ENCODE peak calls at places on chromosomes 12 and 14, in eight cellular contexts. S, L, N, V, R, F, I and P are unnamed samples. For H3K27me3, the result is how much of the 10 kb centered on the place peaks cover.

GRCh38 chr14:69741055-69741454 is 25.9 kb upstream of the SRSF5 start:
- DNase-seq in I (no peak), L (no peak), S (no peak), N (no peak), R (no peak), F (no peak), V (no peak), P (no peak)

GRCh38 chr12:16165506-16165905 is 112.0 kb downstream of the SLC15A5 start:
- DNase-seq in I (no peak), V (peak), N (no peak), S (peak), F (no peak), R (peak), L (peak), P (no peak)

GRCh38 chr12:88310069-88310468 is 168.0 kb downstream of the TMTC3 start:
- DNase-seq in N (no peak), S (peak), L (no peak), V (no peak), I (no peak), R (peak), F (no peak), P (no peak)

GRCh38 chr14:71597955-71598659 is 334.1 kb upstream of the RGS6 start:
- DNase-seq in R (no peak), N (peak), F (no peak), I (no peak), V (no peak), S (no peak), L (no peak), P (no peak)

GRCh38 chr12:99915251-99916082 is 69.3 kb downstream of the ANKS1B start:
- DNase-seq in S (no peak), N (no peak), F (no peak), L (no peak), R (no peak), I (no peak), V (no peak), P (no peak)

GRCh38 chr14:104393199-104393897 is 186.2 kb upstream of the C14orf180 start:
- DNase-seq in N (no peak), V (peak), F (peak), I (no peak), R (no peak), L (no peak), S (no peak), P (no peak)

GRCh38 chr12:118187746-118188390 is 51.9 kb downstream of the PEBP1 start:
- DNase-seq in I (no peak), F (no peak), R (no peak), N (no peak), S (no peak), V (no peak), L (no peak), P (no peak)

GRCh38 chr12:77232045-77232444 is 166.7 kb upstream of the E2F7 start:
- DNase-seq in F (no peak), R (no peak), V (no peak), N (no peak), I (no peak), L (no peak), S (no peak), P (no peak)

GRCh38 chr14:86003998-86004397 is 474.1 kb downstream of the FLRT2 start:
- DNase-seq in R (no peak), V (no peak), N (no peak), F (no peak), I (no peak), S (no peak), L (no peak), P (no peak)

GRCh38 chr12:79374543-79374942 is 316.2 kb downstream of the PAWR start:
- DNase-seq in R (no peak), S (no peak), V (no peak), N (no peak), L (no peak), I (no peak), F (no peak), P (no peak)

GRCh38 chr12:95671265-95671664 is 119.3 kb downstream of the NTN4 start:
- DNase-seq in N (no peak), S (no peak), R (no peak), V (no peak), L (no peak), F (no peak), I (no peak), P (no peak)

GRCh38 chr12:67415473-67415872 is 146.3 kb downstream of the CAND1 start:
- DNase-seq in F (no peak), L (no peak), I (no peak), V (peak), S (peak), N (no peak), R (no peak), P (no peak)

GRCh38 chr12:47753021-47754001 is 5.4 kb downstream of the RAPGEF3 start:
- DNase-seq in L (no peak), S (no peak), R (peak), I (peak), V (peak), N (no peak), F (no peak), P (no peak)
- H3K4me3 ChIP-seq in L (no peak), S (no peak), R (no peak), I (peak), V (no peak), N (no peak), F (no peak), P (no peak)

DNA sequence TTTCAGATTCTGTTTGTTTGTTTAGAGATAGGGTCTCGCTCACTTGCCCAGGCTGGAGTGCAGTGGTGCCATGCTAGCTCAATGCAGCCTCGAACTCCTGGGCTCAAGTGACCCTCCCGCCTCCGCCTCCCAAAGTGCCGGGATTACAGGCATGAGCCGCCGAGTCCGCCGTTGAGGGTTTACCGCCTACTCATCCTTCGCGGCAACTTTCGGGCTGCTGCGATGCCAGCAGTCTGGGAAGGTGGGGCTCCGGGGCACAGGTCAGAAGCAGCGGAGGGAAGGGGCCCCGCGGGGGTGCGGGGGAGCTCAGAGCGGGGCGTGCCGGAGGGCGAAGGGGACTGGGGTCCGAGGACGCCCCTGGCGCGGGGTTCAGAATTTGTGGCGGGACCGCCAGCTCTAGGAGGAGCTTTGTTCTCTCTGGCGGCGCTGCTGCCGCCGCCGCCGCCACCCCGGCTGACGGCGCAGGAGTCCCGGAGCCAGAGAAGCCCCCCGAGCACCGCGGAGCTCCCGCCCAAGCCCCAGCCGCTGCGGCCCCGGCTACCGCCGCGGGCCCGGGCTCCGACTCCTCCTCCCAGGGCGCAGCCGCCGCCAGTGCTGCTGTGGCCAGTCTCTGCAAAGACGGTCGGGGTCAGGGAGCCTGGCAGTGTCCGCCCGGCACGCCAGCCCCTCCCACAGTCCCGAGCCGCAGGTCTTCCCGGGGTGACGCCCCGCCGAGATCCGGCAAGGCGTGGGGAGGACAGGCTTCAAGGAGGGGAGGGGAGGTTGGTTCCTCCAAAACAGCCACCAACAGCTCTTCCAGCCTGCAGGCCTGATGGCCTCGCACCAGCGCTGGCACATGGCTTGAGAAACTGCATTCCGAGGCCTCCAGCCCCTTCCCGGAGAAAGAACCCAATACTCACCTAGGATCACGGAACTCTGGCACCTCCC is 10.9 kb upstream of the KRT77 start:
- DNase-seq in N (no peak), S (peak), R (no peak), V (no peak), F (peak), L (peak), I (no peak), P (no peak)
- H3K27me3 ChIP-seq in N (under half), S (half or more), R (under half), V (under half), F (under half), L (half or more), I (under half), P (under half)

GRCh38 chr12:110343921-110344555 is 59.5 kb downstream of the ANAPC7 start:
- DNase-seq in V (peak), N (no peak), S (no peak), L (no peak), R (no peak), F (no peak), I (no peak), P (no peak)
- H3K4me3 ChIP-seq in V (no peak), N (no peak), S (no peak), L (no peak), R (no peak), F (no peak), I (no peak), P (no peak)

GRCh38 chr12:56862264-56862663 is 71.9 kb downstream of the SDR9C7 start:
- DNase-seq in I (no peak), V (no peak), F (no peak), N (no peak), L (no peak), S (no peak), R (no peak), P (no peak)
- H3K27me3 ChIP-seq in I (under half), V (under half), F (under half), N (under half), L (under half), S (under half), R (under half), P (under half)